ENCODE peak calls at places on chromosomes 2 and 18, in six cellular contexts. Y, U, F, S, J and D are unnamed samples.

GRCh38 chr18:47397671-47398319 is 146.3 kb upstream of the SKOR2 start:
- DNase-seq in Y (peak), U (no peak), F (no peak), S (no peak), J (no peak), D (no peak)

GRCh38 chr2:191265311-191266170 is 20.3 kb downstream of the MYO1B start:
- DNase-seq in Y (no peak), U (peak), F (no peak), S (peak), J (peak), D (peak)

GRCh38 chr2:71453404-71454220 is at the start of gene DYSF:
- DNase-seq in Y (peak), U (no peak), F (peak), S (no peak), J (peak), D (no peak)

GRCh38 chr2:98761267-98761781 is 30.4 kb upstream of the MGAT4A start:
- DNase-seq in Y (no peak), U (no peak), F (no peak), S (no peak), J (no peak), D (no peak)

GRCh38 chr18:23824235-23824634 is 135.0 kb downstream of the LAMA3 start:
- DNase-seq in Y (no peak), U (no peak), F (no peak), S (no peak), J (no peak), D (no peak)

GRCh38 chr2:207121784-207122183 is 44.0 kb downstream of the KLF7 start:
- DNase-seq in Y (no peak), U (no peak), F (no peak), S (peak), J (peak), D (peak)

GRCh38 chr2:177799531-177799930 is 273.0 kb downstream of the PDE11A start:
- DNase-seq in Y (peak), U (no peak), F (no peak), S (no peak), J (peak), D (no peak)

GRCh38 chr18:59971871-59972270 is 72.1 kb downstream of the PMAIP1 start:
- DNase-seq in Y (no peak), U (no peak), F (no peak), S (no peak), J (no peak), D (no peak)

GRCh38 chr2:148255929-148256328 is 235.0 kb downstream of the MBD5 start:
- DNase-seq in Y (no peak), U (no peak), F (peak), S (no peak), J (no peak), D (no peak)

GRCh38 chr2:58133395-58133794 is 86.8 kb downstream of the VRK2 start:
- DNase-seq in Y (no peak), U (no peak), F (no peak), S (peak), J (peak), D (no peak)

GRCh38 chr2:58135861-58136260 is 89.3 kb downstream of the VRK2 start:
- DNase-seq in Y (no peak), U (no peak), F (no peak), S (no peak), J (no peak), D (no peak)

GRCh38 chr2:58127111-58127510 is 80.5 kb downstream of the VRK2 start:
- DNase-seq in Y (no peak), U (no peak), F (no peak), S (no peak), J (no peak), D (no peak)

GRCh38 chr2:58130238-58130637 is 83.6 kb downstream of the VRK2 start:
- DNase-seq in Y (no peak), U (no peak), F (no peak), S (no peak), J (no peak), D (no peak)

GRCh38 chr2:58131191-58132011 is 84.8 kb downstream of the VRK2 start:
- DNase-seq in Y (no peak), U (no peak), F (no peak), S (peak), J (peak), D (no peak)
- TF ChIP-seq CTCF in Y (peak), U (no peak), F (no peak), S (peak), J (peak), D (no peak)

GRCh38 chr2:134027980-134028379 is 225.9 kb upstream of the MGAT5 start:
- DNase-seq in Y (no peak), U (no peak), F (no peak), S (no peak), J (no peak), D (no peak)
- H3K4me3 ChIP-seq in Y (no peak), U (peak), F (no peak), S (no peak), J (no peak), D (no peak)

GRCh38 chr2:3251974-3252373 is 125.6 kb downstream of the EIPR1 start:
- DNase-seq in Y (no peak), U (no peak), F (no peak), S (peak), J (no peak), D (no peak)

GRCh38 chr2:3246406-3246805 is 131.2 kb downstream of the EIPR1 start:
- DNase-seq in Y (no peak), U (no peak), F (no peak), S (no peak), J (no peak), D (no peak)

GRCh38 chr2:3249477-3249962 is 128.1 kb downstream of the EIPR1 start:
- DNase-seq in Y (no peak), U (no peak), F (no peak), S (no peak), J (no peak), D (no peak)

GRCh38 chr2:3246928-3247714 is 130.5 kb downstream of the EIPR1 start:
- DNase-seq in Y (no peak), U (no peak), F (no peak), S (no peak), J (no peak), D (no peak)

GRCh38 chr2:3248754-3249476 is 128.7 kb downstream of the EIPR1 start:
- DNase-seq in Y (no peak), U (no peak), F (no peak), S (no peak), J (no peak), D (no peak)
- TF ChIP-seq CTCF in Y (no peak), U (no peak), F (no peak), S (no peak), J (no peak), D (no peak)

DNA sequence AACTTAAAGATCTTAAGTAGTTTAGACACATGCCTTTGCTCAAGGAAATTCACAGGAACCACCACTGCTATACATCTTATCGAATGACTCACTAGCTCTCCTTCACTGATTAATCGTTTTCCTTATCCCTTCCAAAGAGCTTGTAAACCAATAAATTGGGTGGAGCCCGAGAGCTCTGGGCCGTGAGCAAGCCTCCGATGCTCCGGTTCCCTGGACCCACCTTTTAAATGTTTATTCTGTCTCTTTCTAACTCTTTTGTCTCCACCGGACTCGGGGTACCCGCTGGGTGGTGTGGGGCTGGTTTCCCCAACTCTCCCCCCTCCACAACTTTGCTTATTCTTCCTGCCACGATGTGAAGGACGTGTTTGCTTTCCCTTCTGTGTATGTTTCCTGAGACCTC is 292.9 kb upstream of the TMEFF2 start:
- DNase-seq in Y (no peak), U (no peak), F (no peak), S (no peak), J (no peak), D (no peak)
- H3K4me3 ChIP-seq in Y (no peak), U (no peak), F (no peak), S (no peak), J (no peak), D (no peak)

DNA sequence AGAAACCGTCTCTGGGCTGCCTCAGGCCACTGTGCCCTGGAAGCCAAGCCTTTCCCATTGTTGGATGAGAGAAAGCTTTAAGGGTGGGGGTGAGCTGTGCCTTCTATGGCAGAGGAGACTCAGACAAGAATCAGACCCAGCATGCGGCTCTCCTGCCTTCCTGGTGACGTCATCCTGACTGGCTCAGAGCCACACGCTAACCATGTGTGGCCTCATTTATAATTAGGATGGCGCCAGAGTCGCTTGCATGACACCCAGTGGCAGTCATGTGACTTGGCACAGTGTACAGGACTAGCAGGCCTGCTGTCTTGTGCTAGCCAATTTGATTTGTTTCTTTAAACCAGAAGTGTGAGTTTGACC is 99.2 kb downstream of the SH3BP4 start:
- DNase-seq in Y (peak), U (peak), F (peak), S (peak), J (peak), D (peak)
- TF ChIP-seq CTCF in Y (no peak), U (no peak), F (peak), S (no peak), J (no peak), D (peak)

GRCh38 chr2:152450176-152450575 is 115.2 kb downstream of the FMNL2 start:
- DNase-seq in Y (no peak), U (no peak), F (no peak), S (no peak), J (no peak), D (no peak)

GRCh38 chr2:152454391-152454790 is 119.4 kb downstream of the FMNL2 start:
- DNase-seq in Y (no peak), U (no peak), F (no peak), S (no peak), J (no peak), D (no peak)

GRCh38 chr2:152449578-152449977 is 114.6 kb downstream of the FMNL2 start:
- DNase-seq in Y (no peak), U (no peak), F (no peak), S (no peak), J (no peak), D (no peak)

GRCh38 chr2:152453129-152453642 is 118.2 kb downstream of the FMNL2 start:
- DNase-seq in Y (peak), U (no peak), F (no peak), S (no peak), J (no peak), D (no peak)

DNA sequence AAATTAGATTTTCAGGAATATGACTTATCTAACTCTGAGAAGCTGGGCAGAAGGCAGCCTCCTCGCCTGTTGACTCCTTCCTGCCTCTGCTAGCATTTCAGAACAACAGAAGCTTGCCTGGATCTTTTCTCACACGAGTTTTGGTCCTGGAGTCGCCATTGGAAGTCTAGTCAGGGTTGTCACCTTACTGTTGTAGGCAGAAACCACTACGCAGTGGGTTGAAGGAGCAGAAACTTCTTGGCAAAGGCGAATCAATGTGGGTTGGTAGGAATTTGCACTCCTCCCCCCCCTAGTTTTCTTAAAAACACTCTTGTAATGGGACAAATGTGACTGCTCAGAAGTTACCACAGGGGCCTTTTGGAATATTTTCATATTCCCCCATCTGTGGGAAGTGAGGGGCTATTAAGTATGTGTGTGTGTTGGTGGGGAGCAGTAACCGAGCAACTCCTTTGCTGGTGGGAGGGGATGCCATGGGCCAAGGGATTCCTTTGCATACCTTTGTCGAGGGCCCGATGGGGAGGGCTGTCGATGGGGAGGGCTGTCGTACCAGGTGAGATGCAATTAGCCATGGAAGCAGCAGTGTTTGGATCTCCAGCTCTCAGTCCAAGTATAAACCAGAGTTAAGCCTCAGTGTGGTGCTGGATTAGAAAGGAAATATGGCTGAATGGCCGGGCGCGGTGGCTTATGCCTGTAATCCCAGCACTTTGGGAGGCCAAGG is 117.4 kb downstream of the FMNL2 start:
- DNase-seq in Y (no peak), U (no peak), F (no peak), S (no peak), J (no peak), D (no peak)
- H3K4me3 ChIP-seq in Y (peak), U (no peak), F (no peak), S (no peak), J (no peak), D (no peak)

GRCh38 chr2:85766214-85766613 is 12.4 kb downstream of the ATOH8 start:
- DNase-seq in Y (no peak), U (no peak), F (no peak), S (no peak), J (no peak), D (no peak)
- TF ChIP-seq CTCF in Y (no peak), U (no peak), F (no peak), S (no peak), J (no peak), D (no peak)

DNA sequence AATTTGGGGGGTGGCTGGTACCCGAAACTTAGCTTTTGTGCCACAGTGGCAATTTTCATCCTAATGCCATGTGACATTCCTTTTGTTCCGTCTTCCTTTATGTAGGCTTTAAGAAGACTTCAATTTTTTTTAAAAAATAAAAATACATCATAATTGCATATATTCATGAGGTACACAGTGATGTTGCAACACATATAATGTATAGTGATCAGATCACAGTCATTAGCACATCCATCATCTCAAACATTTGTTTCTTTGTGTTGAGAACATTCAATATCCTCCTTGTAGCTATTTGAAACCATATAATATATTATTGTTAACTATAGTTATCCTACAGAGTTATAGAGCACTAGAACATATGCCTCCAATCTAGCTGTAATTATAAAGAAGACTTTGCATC is 6.0 kb upstream of the CLIP4 start:
- DNase-seq in Y (no peak), U (no peak), F (no peak), S (no peak), J (no peak), D (no peak)
- H3K4me3 ChIP-seq in Y (no peak), U (no peak), F (no peak), S (no peak), J (no peak), D (no peak)

GRCh38 chr2:176134978-176135575 is 5.6 kb downstream of the HOXD8 start:
- DNase-seq in Y (no peak), U (no peak), F (no peak), S (no peak), J (no peak), D (no peak)
- TF ChIP-seq CTCF in Y (no peak), U (no peak), F (no peak), S (no peak), J (no peak), D (peak)